ENCODE peak calls at places on chromosome 16, in six cellular contexts. S, D, F, N, X and K are unnamed samples.
A peak's percentile ranks its signal among the peaks of the same experiment; 100 is the strongest.

GRCh38 chr16:85601730-85602401 is 11.3 kb upstream of the GSE1 start:
- DNase-seq in S (no peak), D (no peak), F (no peak), N (no peak), X (peak; percentile 20), K (peak; percentile 86)

GRCh38 chr16:51707666-51708065 is 556.6 kb upstream of the SALL1 start:
- DNase-seq in S (no peak), D (no peak), F (peak; percentile 4), N (no peak), X (no peak), K (no peak)

GRCh38 chr16:57637424-57637823 is 9.0 kb downstream of the ADGRG1 start:
- DNase-seq in S (no peak), D (peak; percentile 71), F (peak; percentile 93), N (no peak), X (no peak), K (peak; percentile 72)

GRCh38 chr16:89168381-89169189 is 3.0 kb upstream of the CDH15 start:
- DNase-seq in S (no peak), D (no peak), F (no peak), N (no peak), X (no peak), K (no peak)

GRCh38 chr16:85067431-85067830 is 39.8 kb downstream of the KIAA0513 start:
- DNase-seq in S (no peak), D (no peak), F (no peak), N (no peak), X (no peak), K (no peak)

GRCh38 chr16:4415538-4416199 is 727 bp downstream of the CORO7 start:
- DNase-seq in S (no peak), D (peak; percentile 64), F (no peak), N (no peak), X (peak; percentile 40), K (no peak)

GRCh38 chr16:59179446-59180082 is 445.4 kb upstream of the GOT2 start:
- DNase-seq in S (peak; percentile 73), D (no peak), F (no peak), N (no peak), X (peak; percentile 1), K (no peak)

GRCh38 chr16:86783626-86784266 is 205.4 kb downstream of the FOXL1 start:
- DNase-seq in S (no peak), D (no peak), F (no peak), N (no peak), X (peak; percentile 72), K (peak; percentile 80)

GRCh38 chr16:84836234-84836647 is 16.5 kb downstream of the CRISPLD2 start:
- DNase-seq in S (peak; percentile 100), D (peak; percentile 86), F (no peak), N (no peak), X (peak; percentile 100), K (peak; percentile 98)

GRCh38 chr16:10466861-10467260 is 81.0 kb downstream of the ATF7IP2 start:
- DNase-seq in S (no peak), D (no peak), F (no peak), N (no peak), X (no peak), K (no peak)

GRCh38 chr16:67174706-67175231 is 4.4 kb downstream of the NOL3 start:
- DNase-seq in S (no peak), D (no peak), F (no peak), N (no peak), X (no peak), K (no peak)

GRCh38 chr16:11914759-11915643 is 755 bp downstream of the GSPT1 start:
- DNase-seq in S (peak; percentile 45), D (peak; percentile 56), F (peak; percentile 26), N (peak; percentile 28), X (peak; percentile 40), K (peak; percentile 70)

GRCh38 chr16:57999971-58000705 is at the start of gene ZNF319:
- DNase-seq in S (no peak), D (peak; percentile 30), F (no peak), N (no peak), X (peak; percentile 29), K (no peak)

GRCh38 chr16:35149550-35149949 is 1690.1 kb downstream of the TP53TG3F start:
- DNase-seq in S (no peak), D (no peak), F (no peak), N (no peak), X (no peak), K (no peak)

GRCh38 chr16:68353366-68353765 is 42.5 kb downstream of the PRMT7 start:
- DNase-seq in S (no peak), D (no peak), F (no peak), N (no peak), X (no peak), K (no peak)

GRCh38 chr16:66335704-66336329 is 30.7 kb upstream of the CDH5 start:
- DNase-seq in S (peak; percentile 85), D (peak; percentile 55), F (peak; percentile 89), N (no peak), X (peak; percentile 45), K (no peak)

GRCh38 chr16:83068686-83069085 is 441.9 kb downstream of the CDH13 start:
- DNase-seq in S (peak; percentile 63), D (no peak), F (no peak), N (no peak), X (peak; percentile 57), K (no peak)

GRCh38 chr16:64391009-64391663 is 730.7 kb downstream of the CDH11 start:
- DNase-seq in S (peak; percentile 46), D (no peak), F (peak; percentile 2), N (no peak), X (peak; percentile 58), K (no peak)

GRCh38 chr16:67731071-67731810 is 12.1 kb upstream of the GFOD2 start:
- DNase-seq in S (no peak), D (no peak), F (no peak), N (no peak), X (no peak), K (peak; percentile 33)

GRCh38 chr16:28218109-28218508 is 6.3 kb upstream of the XPO6 start:
- DNase-seq in S (peak; percentile 54), D (no peak), F (no peak), N (peak; percentile 47), X (peak; percentile 71), K (no peak)

GRCh38 chr16:19382887-19383816 is 34.5 kb upstream of the TMC5 start:
- DNase-seq in S (no peak), D (no peak), F (no peak), N (peak; percentile 18), X (no peak), K (no peak)

GRCh38 chr16:77238593-77238992 is 39.4 kb downstream of the SYCE1L start:
- DNase-seq in S (no peak), D (no peak), F (no peak), N (no peak), X (no peak), K (no peak)

GRCh38 chr16:85008267-85008666 is 3.1 kb downstream of the ZDHHC7 start:
- DNase-seq in S (no peak), D (no peak), F (no peak), N (no peak), X (no peak), K (no peak)

GRCh38 chr16:19168173-19169080 is at the start of gene SYT17:
- DNase-seq in S (no peak), D (peak; percentile 40), F (peak; percentile 55), N (no peak), X (no peak), K (no peak)

GRCh38 chr16:18800674-18801196 is 614 bp downstream of the ARL6IP1 start:
- DNase-seq in S (no peak), D (peak; percentile 28), F (no peak), N (no peak), X (peak; percentile 54), K (no peak)

GRCh38 chr16:1112506-1113184 is 16.6 kb upstream of the C1QTNF8 start:
- DNase-seq in S (no peak), D (no peak), F (no peak), N (no peak), X (no peak), K (no peak)

GRCh38 chr16:75113046-75113491 is 3.5 kb downstream of the LDHD start:
- DNase-seq in S (no peak), D (no peak), F (no peak), N (no peak), X (no peak), K (no peak)